ENCODE peak calls at places on chromosomes 1 and 21, in nine cellular contexts. One of them, this sample, is unnamed.
A peak's percentile ranks its signal among the peaks of the same experiment; 100 is the strongest.

GRCh38 chr1:197374428-197374827 is 106.4 kb downstream of the CRB1 start:
- DNase-seq in HCT116: no peak
- DNase-seq in aorta: no peak
- DNase-seq in GM23248: no peak
- DNase-seq in RWPE2: no peak
- DNase-seq in NT2/D1: no peak
- DNase-seq in GM23338: no peak
- DNase-seq in left ventricle myocardium inferior: no peak
- DNase-seq in fibroblast of lung: no peak
- DNase-seq in this sample: no peak

GRCh38 chr1:81446006-81446669 is 354.6 kb upstream of the ADGRL2 start:
- DNase-seq in aorta: no peak
- DNase-seq in GM23248: no peak
- DNase-seq in fibroblast of lung: no peak
- DNase-seq in NT2/D1: no peak
- DNase-seq in left ventricle myocardium inferior: peak; percentile 37
- DNase-seq in RWPE2: no peak
- DNase-seq in HCT116: no peak
- DNase-seq in GM23338: no peak
- DNase-seq in this sample: no peak

GRCh38 chr1:93222987-93223675 is 42.6 kb downstream of the CCDC18 start:
- DNase-seq in GM23338: no peak
- DNase-seq in aorta: no peak
- DNase-seq in fibroblast of lung: no peak
- DNase-seq in RWPE2: no peak
- DNase-seq in left ventricle myocardium inferior: no peak
- DNase-seq in NT2/D1: no peak
- DNase-seq in HCT116: no peak
- DNase-seq in GM23248: no peak
- DNase-seq in this sample: no peak

GRCh38 chr1:150563340-150564038 is 14.3 kb downstream of the ADAMTSL4 start:
- DNase-seq in HCT116: no peak
- DNase-seq in aorta: peak; percentile 83
- DNase-seq in left ventricle myocardium inferior: peak; percentile 75
- DNase-seq in GM23338: no peak
- DNase-seq in fibroblast of lung: no peak
- DNase-seq in GM23248: peak; percentile 60
- DNase-seq in NT2/D1: no peak
- DNase-seq in RWPE2: no peak
- DNase-seq in this sample: no peak

GRCh38 chr21:38351961-38352521 is 95.2 kb downstream of the KCNJ15 start:
- DNase-seq in GM23338: peak; percentile 45
- DNase-seq in GM23248: peak; percentile 91
- DNase-seq in left ventricle myocardium inferior: no peak
- DNase-seq in fibroblast of lung: peak; percentile 93
- DNase-seq in NT2/D1: peak; percentile 63
- DNase-seq in HCT116: no peak
- DNase-seq in aorta: no peak
- DNase-seq in RWPE2: no peak
- DNase-seq in this sample: no peak

GRCh38 chr1:153619171-153619570 is 3.0 kb upstream of the S100A14 start:
- DNase-seq in HCT116: no peak
- DNase-seq in NT2/D1: no peak
- DNase-seq in left ventricle myocardium inferior: no peak
- DNase-seq in GM23338: no peak
- DNase-seq in aorta: peak; percentile 32
- DNase-seq in GM23248: no peak
- DNase-seq in fibroblast of lung: no peak
- DNase-seq in RWPE2: no peak
- DNase-seq in this sample: no peak

GRCh38 chr1:161932668-161933067 is 91.0 kb downstream of the OLFML2B start:
- DNase-seq in RWPE2: no peak
- DNase-seq in GM23248: no peak
- DNase-seq in HCT116: no peak
- DNase-seq in fibroblast of lung: no peak
- DNase-seq in NT2/D1: no peak
- DNase-seq in left ventricle myocardium inferior: peak; percentile 28
- DNase-seq in aorta: no peak
- DNase-seq in GM23338: no peak
- DNase-seq in this sample: no peak

GRCh38 chr1:228979325-228979699 is 244.0 kb downstream of the RHOU start:
- DNase-seq in left ventricle myocardium inferior: no peak
- DNase-seq in GM23338: no peak
- DNase-seq in aorta: no peak
- DNase-seq in fibroblast of lung: no peak
- DNase-seq in HCT116: no peak
- DNase-seq in RWPE2: no peak
- DNase-seq in NT2/D1: no peak
- DNase-seq in GM23248: no peak
- DNase-seq in this sample: no peak

GRCh38 chr1:30109853-30110252 is 613.5 kb downstream of the MATN1 start:
- DNase-seq in RWPE2: no peak
- DNase-seq in aorta: peak; percentile 85
- DNase-seq in left ventricle myocardium inferior: no peak
- DNase-seq in GM23248: peak; percentile 74
- DNase-seq in HCT116: no peak
- DNase-seq in NT2/D1: no peak
- DNase-seq in GM23338: no peak
- DNase-seq in fibroblast of lung: peak; percentile 24
- DNase-seq in this sample: no peak

DNA sequence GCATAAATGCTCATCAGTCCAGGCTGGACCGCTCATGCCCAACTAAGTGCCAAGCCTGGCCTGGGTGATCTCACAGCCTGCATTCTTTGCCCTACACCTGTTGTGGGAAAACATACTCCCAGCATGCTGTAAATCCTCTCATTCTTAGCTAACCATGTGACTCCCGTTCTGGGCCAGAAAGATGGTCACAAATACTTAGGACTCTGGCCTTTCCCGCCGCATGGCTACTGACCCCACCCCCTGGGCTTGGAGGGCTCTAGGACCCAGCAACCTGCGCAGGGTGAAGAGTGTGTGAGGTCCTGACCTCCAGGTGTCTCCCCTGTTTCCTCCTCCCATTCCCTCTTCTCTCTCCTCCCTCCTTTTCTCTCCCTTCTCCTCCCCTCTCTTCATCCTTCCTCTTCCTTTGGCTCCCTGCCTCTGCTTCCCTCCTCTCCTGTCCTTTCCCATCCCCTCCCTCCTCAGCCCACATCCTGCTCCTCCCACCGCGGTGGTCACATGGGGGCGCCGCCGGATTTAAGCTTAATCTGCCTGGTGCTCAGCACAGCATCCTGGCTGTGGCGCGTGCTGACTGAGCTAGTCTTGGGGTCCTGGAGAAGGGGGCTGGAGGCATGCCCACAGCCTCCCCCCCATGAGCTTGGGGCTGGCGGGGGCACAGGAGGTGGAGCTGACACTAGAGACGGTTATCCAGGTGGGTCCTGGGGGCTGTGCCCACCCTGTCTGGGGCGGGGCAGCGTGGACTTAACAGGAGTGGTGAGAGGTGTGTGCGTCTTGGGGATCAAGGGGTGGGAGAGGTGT is at the start of gene CROCC:
- DNase-seq in fibroblast of lung: peak; percentile 37
- DNase-seq in GM23338: peak; percentile 100
- DNase-seq in NT2/D1: peak; percentile 95
- DNase-seq in RWPE2: no peak
- DNase-seq in HCT116: no peak
- DNase-seq in aorta: peak; percentile 78
- DNase-seq in left ventricle myocardium inferior: peak; percentile 25
- DNase-seq in GM23248: no peak
- DNase-seq in this sample: peak; percentile 41
- H3K4me3 ChIP-seq in fibroblast of lung: no peak within 1 kb of the TSS
- H3K4me3 ChIP-seq in GM23338: peak within 1 kb of the TSS; percentile 70
- H3K4me3 ChIP-seq in NT2/D1: peak within 1 kb of the TSS; percentile 77
- H3K4me3 ChIP-seq in RWPE2: no peak within 1 kb of the TSS
- H3K4me3 ChIP-seq in HCT116: no peak within 1 kb of the TSS
- H3K4me3 ChIP-seq in aorta: no peak within 1 kb of the TSS
- H3K4me3 ChIP-seq in left ventricle myocardium inferior: no peak within 1 kb of the TSS
- H3K4me3 ChIP-seq in GM23248: no peak within 1 kb of the TSS
- H3K4me3 ChIP-seq in this sample: peak within 1 kb of the TSS; percentile 15

GRCh38 chr1:222948079-222948478 is 133.2 kb downstream of the DISP1 start:
- DNase-seq in GM23338: no peak
- DNase-seq in NT2/D1: no peak
- DNase-seq in left ventricle myocardium inferior: no peak
- DNase-seq in HCT116: no peak
- DNase-seq in GM23248: peak; percentile 19
- DNase-seq in aorta: no peak
- DNase-seq in RWPE2: no peak
- DNase-seq in fibroblast of lung: no peak
- DNase-seq in this sample: no peak
- H3K36me3 ChIP-seq in GM23338: no peaks in the 10 kb centered on the region
- H3K36me3 ChIP-seq in NT2/D1: no peaks in the 10 kb centered on the region
- H3K36me3 ChIP-seq in left ventricle myocardium inferior: peaks cover 30% of the 10 kb centered on the region
- H3K36me3 ChIP-seq in HCT116: no peaks in the 10 kb centered on the region
- H3K36me3 ChIP-seq in GM23248: no peaks in the 10 kb centered on the region
- H3K36me3 ChIP-seq in aorta: peaks cover 1% of the 10 kb centered on the region
- H3K36me3 ChIP-seq in RWPE2: no peaks in the 10 kb centered on the region
- H3K36me3 ChIP-seq in fibroblast of lung: no peaks in the 10 kb centered on the region
- H3K36me3 ChIP-seq in this sample: no peaks in the 10 kb centered on the region

GRCh38 chr1:211647666-211648065 is 27.8 kb downstream of the NEK2 start:
- DNase-seq in NT2/D1: no peak
- DNase-seq in GM23248: no peak
- DNase-seq in RWPE2: no peak
- DNase-seq in left ventricle myocardium inferior: no peak
- DNase-seq in GM23338: no peak
- DNase-seq in aorta: peak; percentile 50
- DNase-seq in HCT116: no peak
- DNase-seq in fibroblast of lung: no peak
- DNase-seq in this sample: no peak
- H3K4me1 ChIP-seq in NT2/D1: peaks cover 8% of the 10 kb centered on the region
- H3K4me1 ChIP-seq in GM23248: no peaks in the 10 kb centered on the region
- H3K4me1 ChIP-seq in RWPE2: peaks cover 6% of the 10 kb centered on the region
- H3K4me1 ChIP-seq in left ventricle myocardium inferior: peaks cover 35% of the 10 kb centered on the region
- H3K4me1 ChIP-seq in GM23338: no peaks in the 10 kb centered on the region
- H3K4me1 ChIP-seq in aorta: no peaks in the 10 kb centered on the region
- H3K4me1 ChIP-seq in HCT116: peaks cover 16% of the 10 kb centered on the region
- H3K4me1 ChIP-seq in fibroblast of lung: no peaks in the 10 kb centered on the region
- H3K4me1 ChIP-seq in this sample: peaks cover 46% of the 10 kb centered on the region

DNA sequence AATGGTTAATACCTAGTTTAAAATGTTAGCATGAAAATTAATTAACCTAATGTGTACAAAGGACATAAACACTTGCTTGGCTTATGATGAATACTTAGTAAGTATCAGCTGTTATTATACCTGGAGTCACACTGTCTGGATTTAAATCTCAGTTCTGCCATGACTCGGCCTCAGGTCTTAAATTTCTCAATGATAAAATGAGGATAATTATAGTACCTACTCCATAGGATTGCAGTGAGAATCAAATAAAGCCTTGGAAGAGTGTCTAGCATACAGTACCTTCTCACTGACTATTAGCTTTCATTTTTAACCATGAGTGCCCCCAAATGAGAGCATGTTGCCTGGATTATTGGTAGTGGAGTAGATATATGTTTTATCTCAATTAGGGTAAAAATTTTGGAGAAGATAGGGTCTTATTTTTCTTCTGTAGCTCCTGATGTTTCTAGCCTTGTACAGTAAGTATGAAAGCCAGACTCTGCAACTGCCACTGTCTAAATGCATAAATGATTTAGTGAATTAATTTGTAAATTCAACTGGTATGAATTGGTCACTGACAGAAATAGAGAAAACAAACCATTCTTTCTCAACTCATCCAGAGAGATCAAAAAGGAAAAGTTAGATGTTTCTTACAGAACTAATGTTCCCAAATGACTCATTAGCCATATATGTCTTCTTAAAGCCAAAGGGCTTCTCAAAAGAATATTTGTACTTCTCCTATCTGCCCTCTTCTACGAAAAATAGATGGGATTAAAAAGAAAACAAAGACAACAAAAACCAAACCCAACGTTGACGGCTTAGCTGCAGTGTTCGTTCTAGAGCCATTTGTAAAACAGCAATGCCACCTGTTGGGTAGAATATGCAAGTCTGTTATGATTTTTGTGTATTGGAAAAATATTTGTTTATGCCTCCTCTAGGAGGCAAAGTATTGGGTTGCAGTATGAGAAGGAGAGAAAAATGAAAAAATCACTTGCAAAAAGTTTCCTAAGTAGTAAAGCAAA is 53.8 kb upstream of the MROH9 start:
- DNase-seq in GM23338: peak; percentile 17
- DNase-seq in aorta: no peak
- DNase-seq in HCT116: peak; percentile 37
- DNase-seq in fibroblast of lung: peak; percentile 25
- DNase-seq in GM23248: peak; percentile 70
- DNase-seq in NT2/D1: no peak
- DNase-seq in RWPE2: no peak
- DNase-seq in left ventricle myocardium inferior: no peak
- DNase-seq in this sample: no peak
- H3K4me3 ChIP-seq in GM23338: no peak overlapping the region
- H3K4me3 ChIP-seq in aorta: no peak overlapping the region
- H3K4me3 ChIP-seq in HCT116: no peak overlapping the region
- H3K4me3 ChIP-seq in fibroblast of lung: peak overlapping the region; percentile 8
- H3K4me3 ChIP-seq in GM23248: peak overlapping the region; percentile 47
- H3K4me3 ChIP-seq in NT2/D1: no peak overlapping the region
- H3K4me3 ChIP-seq in RWPE2: no peak overlapping the region
- H3K4me3 ChIP-seq in left ventricle myocardium inferior: peak overlapping the region; percentile 30
- H3K4me3 ChIP-seq in this sample: no peak overlapping the region

DNA sequence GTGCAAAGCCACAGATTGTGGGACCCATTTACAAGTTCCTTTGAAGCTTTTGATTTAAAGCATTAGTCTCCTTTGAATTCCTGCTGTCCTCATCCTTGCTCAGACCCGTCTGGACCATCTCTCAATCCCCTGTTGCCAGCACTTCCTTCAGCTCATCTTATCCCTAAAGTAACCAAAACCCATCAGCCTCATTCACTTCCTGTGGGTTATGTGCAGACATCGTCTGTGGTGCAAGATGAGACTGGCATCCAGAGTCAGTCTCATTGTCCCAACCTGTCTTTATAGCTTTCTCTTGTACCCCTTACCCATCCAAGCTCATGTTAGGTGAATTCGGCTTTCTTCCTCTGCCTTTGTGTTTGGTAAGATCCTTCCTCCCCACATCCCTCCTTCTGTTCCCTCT is 29.3 kb downstream of the ATP1A1 start:
- DNase-seq in fibroblast of lung: no peak
- DNase-seq in RWPE2: no peak
- DNase-seq in HCT116: no peak
- DNase-seq in left ventricle myocardium inferior: no peak
- DNase-seq in GM23248: no peak
- DNase-seq in NT2/D1: no peak
- DNase-seq in GM23338: no peak
- DNase-seq in aorta: no peak
- DNase-seq in this sample: no peak
- H3K36me3 ChIP-seq in fibroblast of lung: peaks cover 28% of the 10 kb centered on the region
- H3K36me3 ChIP-seq in RWPE2: peaks cover 91% of the 10 kb centered on the region
- H3K36me3 ChIP-seq in HCT116: peaks cover 93% of the 10 kb centered on the region
- H3K36me3 ChIP-seq in left ventricle myocardium inferior: peaks cover 100% of the 10 kb centered on the region
- H3K36me3 ChIP-seq in GM23248: peaks cover 87% of the 10 kb centered on the region
- H3K36me3 ChIP-seq in NT2/D1: peaks cover 100% of the 10 kb centered on the region
- H3K36me3 ChIP-seq in GM23338: peaks cover 58% of the 10 kb centered on the region
- H3K36me3 ChIP-seq in aorta: peaks cover 46% of the 10 kb centered on the region
- H3K36me3 ChIP-seq in this sample: peaks cover 4% of the 10 kb centered on the region

This sample was measured in Caco-2.